ENCODE peak calls at places on chromosomes 13 and 19, in ten cellular contexts. U is mucosa of descending colon, O is heart left ventricle, R is tibial nerve, G is colonic mucosa, I is PC-9, P is RWPE1, A is A549, K is B cell, E is cardiac muscle cell. J is an unnamed sample.

GRCh38 chr13:74052402-74052928 is 81.7 kb downstream of the KLF12 start:
- DNase-seq in R (no peak), G (no peak), O (no peak), A (peak), K (no peak), U (no peak), P (no peak), E (no peak), I (no peak), J (no peak)

GRCh38 chr13:40994581-40995230 is 24.4 kb downstream of the ELF1 start:
- DNase-seq in E (no peak), U (no peak), A (no peak), K (no peak), I (no peak), O (no peak), G (no peak), P (no peak), R (no peak), J (no peak)

GRCh38 chr19:1422360-1422759 is 15.0 kb downstream of the DAZAP1 start:
- DNase-seq in R (no peak), A (no peak), I (no peak), G (no peak), E (no peak), U (no peak), P (no peak), K (no peak), O (no peak), J (no peak)

GRCh38 chr19:2544576-2545415 is 68.9 kb downstream of the GADD45B start:
- DNase-seq in G (no peak), I (no peak), P (no peak), O (no peak), A (no peak), U (no peak), R (no peak), K (no peak), E (no peak), J (no peak)

GRCh38 chr19:40907968-40908735 is 26.1 kb upstream of the CYP2A7 start:
- DNase-seq in P (no peak), O (no peak), G (no peak), U (peak), R (no peak), A (no peak), I (no peak), E (no peak), K (peak), J (no peak)

GRCh38 chr13:30850204-30850866 is 55.7 kb upstream of the MEDAG start:
- DNase-seq in R (no peak), E (peak), G (no peak), O (no peak), A (no peak), I (no peak), P (no peak), K (no peak), U (no peak), J (no peak)

GRCh38 chr13:20702945-20703784 is at the start of gene IL17D:
- DNase-seq in I (peak), O (no peak), K (peak), A (no peak), U (peak), R (no peak), P (peak), G (peak), E (peak), J (peak)

GRCh38 chr19:7792286-7792685 is 29.2 kb downstream of the CLEC4M start:
- DNase-seq in K (no peak), E (peak), O (no peak), I (peak), P (no peak), A (no peak), G (no peak), R (no peak), U (no peak), J (no peak)

GRCh38 chr13:107678075-107678689 is 537.2 kb downstream of the LIG4 start:
- DNase-seq in I (no peak), O (no peak), R (no peak), K (no peak), G (no peak), U (no peak), P (no peak), A (no peak), E (no peak), J (no peak)

GRCh38 chr13:97544041-97544765 is 110.2 kb downstream of the RAP2A start:
- DNase-seq in R (no peak), O (no peak), I (no peak), K (no peak), P (no peak), A (no peak), E (peak), U (no peak), G (no peak), J (no peak)

GRCh38 chr13:89784161-89784809 is 1563.2 kb upstream of the MIR17HG start:
- DNase-seq in K (no peak), R (no peak), U (no peak), G (no peak), I (no peak), E (no peak), O (no peak), A (no peak), P (no peak), J (no peak)

GRCh38 chr13:98406475-98406874 is 170.4 kb downstream of the STK24 start:
- DNase-seq in P (no peak), O (no peak), U (no peak), I (no peak), G (no peak), K (no peak), E (no peak), A (no peak), R (no peak), J (no peak)

GRCh38 chr13:74633734-74634133 is 499.5 kb upstream of the KLF12 start:
- DNase-seq in I (no peak), O (no peak), K (no peak), A (no peak), U (no peak), R (no peak), E (no peak), G (no peak), P (no peak), J (no peak)

GRCh38 chr13:53137777-53138176 is 109.2 kb downstream of the OLFM4 start:
- DNase-seq in K (no peak), E (peak), I (no peak), A (peak), R (peak), P (peak), U (no peak), O (no peak), G (peak), J (no peak)

GRCh38 chr13:32947886-32948285 is 68.3 kb upstream of the KL start:
- DNase-seq in R (no peak), G (no peak), I (no peak), E (no peak), P (no peak), U (no peak), K (no peak), A (no peak), O (no peak), J (no peak)

GRCh38 chr13:83941669-83942335 is 59.5 kb upstream of the SLITRK1 start:
- DNase-seq in G (no peak), R (no peak), A (peak), K (no peak), I (no peak), E (no peak), U (no peak), O (no peak), P (peak), J (no peak)

GRCh38 chr13:113974304-113975281 is 717 bp upstream of the C13orf46 start:
- DNase-seq in U (peak), A (no peak), I (no peak), R (no peak), G (no peak), P (no peak), E (no peak), O (peak), K (peak), J (no peak)

GRCh38 chr13:73704587-73704986 is 429.6 kb downstream of the KLF12 start:
- DNase-seq in A (no peak), P (no peak), K (no peak), O (no peak), G (no peak), E (no peak), I (no peak), R (no peak), U (no peak), J (no peak)

GRCh38 chr19:5484398-5485285 is 29.4 kb downstream of the ZNRF4 start:
- DNase-seq in P (no peak), A (no peak), U (no peak), O (no peak), K (no peak), E (peak), G (no peak), R (no peak), I (no peak), J (no peak)

GRCh38 chr13:106536244-106537034 is 977 bp upstream of the EFNB2 start:
- DNase-seq in R (peak), A (peak), I (peak), K (peak), U (peak), P (peak), E (peak), O (peak), G (peak), J (peak)

GRCh38 chr19:33703821-33704220 is 82.1 kb downstream of the CHST8 start:
- DNase-seq in P (no peak), K (no peak), R (no peak), I (no peak), U (peak), G (no peak), O (no peak), E (no peak), A (no peak), J (no peak)

GRCh38 chr19:47124937-47125668 is 5.5 kb upstream of the SAE1 start:
- DNase-seq in R (no peak), K (peak), U (no peak), O (no peak), G (no peak), I (peak), P (peak), A (peak), E (peak), J (peak)

GRCh38 chr13:38713046-38713445 is 26.2 kb downstream of the FREM2 start:
- DNase-seq in P (no peak), R (no peak), O (no peak), U (no peak), E (no peak), G (no peak), K (no peak), A (no peak), I (no peak), J (no peak)

GRCh38 chr13:91647361-91647970 is 249.0 kb downstream of the GPC5 start:
- DNase-seq in U (peak), A (peak), E (peak), R (no peak), I (peak), P (peak), O (peak), G (peak), K (no peak), J (peak)
- TF ChIP-seq CTCF in U (no peak), A (peak), E (peak), R (no peak), I (peak), P (peak), O (no peak), G (peak), K (no peak), J (peak)

GRCh38 chr19:32040246-32040645 is 305.2 kb upstream of the ZNF507 start:
- DNase-seq in G (no peak), A (no peak), P (no peak), I (no peak), O (no peak), U (no peak), E (no peak), K (no peak), R (no peak), J (no peak)

GRCh38 chr19:32039446-32039845 is 306.0 kb upstream of the ZNF507 start:
- DNase-seq in K (no peak), E (no peak), A (no peak), G (no peak), O (no peak), P (no peak), I (no peak), U (no peak), R (no peak), J (no peak)

GRCh38 chr19:32037998-32038732 is 307.2 kb upstream of the ZNF507 start:
- DNase-seq in P (no peak), G (no peak), E (no peak), K (no peak), I (no peak), R (no peak), U (peak), A (no peak), O (no peak), J (no peak)

DNA sequence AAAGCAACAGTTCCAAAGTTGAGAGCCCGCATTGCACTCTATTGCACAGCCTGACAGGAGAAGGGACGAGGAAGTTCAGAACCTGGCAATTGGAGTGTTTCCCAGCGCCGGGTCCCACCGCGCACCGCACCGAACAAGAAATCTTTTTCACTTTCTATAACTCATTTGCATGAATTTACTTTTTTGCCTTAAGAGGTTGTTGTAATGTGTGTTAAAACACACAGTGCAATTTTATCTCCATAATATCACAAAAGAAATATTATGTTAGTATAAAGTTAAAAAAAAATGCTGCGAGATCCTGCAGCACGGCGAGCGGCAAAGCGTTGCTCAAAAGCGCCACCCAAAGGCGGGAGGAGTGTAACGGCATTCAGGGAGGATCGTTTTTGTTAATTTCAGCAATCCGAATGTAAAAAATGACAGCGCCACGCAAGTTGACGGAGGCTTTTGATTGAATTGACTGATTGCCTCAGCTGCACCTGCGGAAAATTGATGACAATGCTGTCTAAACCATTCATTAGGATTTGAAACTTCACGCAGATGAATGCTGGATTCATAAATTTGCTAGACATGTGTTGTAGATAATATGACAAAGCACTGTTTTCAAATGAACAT is 303.6 kb upstream of the ZNF507 start:
- DNase-seq in O (peak), P (peak), A (peak), E (peak), K (no peak), I (no peak), R (no peak), U (peak), G (peak), J (peak)
- TF ChIP-seq CTCF in O (peak), P (peak), A (peak), E (peak), K (no peak), I (peak), R (peak), U (peak), G (peak), J (peak)

GRCh38 chr19:42023943-42024260 is 29.9 kb upstream of the ATP1A3 start:
- DNase-seq in P (no peak), A (no peak), E (no peak), K (no peak), R (no peak), G (no peak), O (no peak), U (no peak), I (no peak), J (no peak)
- TF ChIP-seq CTCF in P (no peak), A (no peak), E (no peak), K (no peak), R (no peak), G (no peak), O (no peak), U (no peak), I (peak), J (no peak)

GRCh38 chr13:49246850-49247721 is 639 bp upstream of the CDADC1 start:
- DNase-seq in U (no peak), K (no peak), O (no peak), E (no peak), I (no peak), A (no peak), R (no peak), P (no peak), G (no peak), J (no peak)

GRCh38 chr13:49253310-49253709 is 5.6 kb downstream of the CDADC1 start:
- DNase-seq in K (no peak), R (no peak), P (no peak), I (no peak), E (no peak), O (no peak), G (no peak), U (no peak), A (no peak), J (no peak)

GRCh38 chr13:49248433-49249002 is 793 bp downstream of the CDADC1 start:
- DNase-seq in O (peak), P (peak), A (no peak), K (no peak), E (peak), I (peak), U (no peak), R (no peak), G (no peak), J (no peak)

DNA sequence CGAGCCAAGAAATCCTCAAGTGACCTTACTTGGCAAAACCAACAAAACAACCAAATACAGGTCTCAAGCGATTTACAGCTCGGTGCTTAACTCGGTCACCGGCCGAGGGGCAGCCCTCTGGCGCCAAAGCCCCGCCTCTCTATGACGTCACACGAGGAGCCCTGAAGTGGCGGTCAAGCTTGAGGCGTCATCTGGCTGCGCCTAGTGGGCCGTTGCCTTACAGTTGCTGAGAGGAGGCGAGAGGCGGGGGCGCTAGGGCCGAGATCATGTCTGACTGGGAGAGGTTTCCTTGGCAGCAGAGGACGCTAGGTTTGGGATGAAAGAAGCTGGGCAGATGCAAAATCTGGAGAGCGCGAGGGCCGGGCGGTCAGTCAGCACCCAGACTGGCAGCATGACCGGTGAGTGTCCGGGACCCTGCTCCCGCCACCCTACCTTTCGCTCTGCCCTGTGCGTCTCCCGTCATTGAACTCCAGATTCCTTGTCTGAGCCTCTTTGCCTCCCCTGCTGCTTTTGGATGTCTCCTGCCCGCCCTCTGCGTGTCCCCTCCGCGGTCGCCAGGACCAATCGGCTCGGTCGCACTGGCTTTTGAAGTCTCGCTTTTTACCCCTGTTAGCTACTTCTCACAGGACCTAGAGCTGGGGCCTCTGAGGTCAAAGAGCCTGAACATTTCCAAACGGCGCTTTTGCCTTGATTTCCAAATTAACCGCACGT is at the start of gene CDADC1:
- DNase-seq in E (peak), R (peak), U (peak), G (peak), O (peak), A (peak), P (peak), K (peak), I (peak), J (peak)
- TF ChIP-seq CTCF in E (no peak), R (no peak), U (no peak), G (no peak), O (no peak), A (no peak), P (no peak), K (no peak), I (no peak), J (no peak)

DNA sequence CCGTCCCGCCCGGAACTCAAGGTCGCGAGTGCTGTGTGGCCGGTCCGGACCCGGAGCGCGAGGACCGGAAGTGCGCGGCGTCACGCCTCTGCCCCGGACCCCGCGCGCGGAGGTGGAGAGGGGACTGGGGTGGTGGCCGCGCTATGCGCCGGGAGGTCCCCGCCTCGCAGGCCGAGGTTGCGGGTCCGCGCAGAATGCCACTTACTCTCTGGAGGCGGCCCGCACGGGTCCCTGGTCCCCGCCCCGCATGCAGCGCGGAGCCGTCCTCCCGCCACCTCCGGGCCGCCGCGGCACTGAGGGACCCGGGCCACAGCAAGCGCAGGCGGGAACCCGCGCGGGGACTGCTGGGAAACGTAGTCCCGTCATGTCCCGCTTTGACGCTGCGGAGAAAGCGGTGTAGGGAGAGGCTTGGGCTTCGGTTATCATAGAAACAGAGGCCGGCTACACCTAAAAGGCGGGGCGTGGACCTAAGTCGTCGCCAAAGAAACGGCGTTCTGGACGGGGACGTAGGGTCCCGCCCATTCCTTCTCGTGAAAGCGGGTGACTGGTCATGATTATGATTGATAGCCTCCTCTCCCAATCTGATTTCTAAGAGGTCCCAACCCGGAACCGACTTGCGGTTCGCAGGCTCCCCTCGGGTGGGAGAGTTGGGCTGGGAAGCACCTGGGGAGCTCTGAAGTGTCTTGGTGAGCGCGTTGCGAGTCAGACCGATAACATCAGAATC is at the start of gene ZNF837:
- DNase-seq in A (peak), R (peak), O (peak), U (peak), K (peak), G (peak), P (peak), E (peak), I (peak), J (peak)
- TF ChIP-seq CTCF in A (no peak), R (no peak), O (no peak), U (no peak), K (no peak), G (no peak), P (no peak), E (no peak), I (no peak), J (no peak)

J was measured in neural crest cell.